ENCODE peak calls at places on chromosomes 16 and 17, in seven cellular contexts. V is putamen; Y is ELR; E is colonic mucosa; O is AG08395; F is activated CD4-positive, alpha-beta memory T cell treated with anti-CD3 and anti-CD28 coated beads, Interleukin-2, amount 10 ng/mL, durations not matched to agents 7 days and 5 days; G is type B pancreatic cell. L is an unnamed sample.

GRCh38 chr16:67917852-67918236 is 13.8 kb downstream of the CTRL start:
- DNase-seq in F (peak), O (peak), G (no peak), E (no peak), Y (peak), V (peak), L (peak)

GRCh38 chr17:49401971-49402491 is 12.7 kb downstream of the PHB1 start:
- DNase-seq in G (no peak), F (no peak), O (no peak), Y (no peak), V (peak), E (no peak), L (no peak)

GRCh38 chr16:19601083-19601976 is 45.8 kb downstream of the VPS35L start:
- DNase-seq in V (peak), O (peak), G (no peak), E (peak), F (peak), Y (peak), L (peak)

GRCh38 chr17:4073983-4074830 is 68.6 kb downstream of the ZZEF1 start:
- DNase-seq in V (no peak), E (peak), O (no peak), Y (no peak), G (no peak), F (no peak), L (no peak)

GRCh38 chr16:74455619-74456289 is 34.5 kb upstream of the CLEC18B start:
- DNase-seq in Y (peak), F (no peak), G (no peak), O (peak), V (peak), E (no peak), L (no peak)

GRCh38 chr16:6961704-6962103 is 370.9 kb upstream of the RBFOX1 start:
- DNase-seq in Y (no peak), E (no peak), V (no peak), O (no peak), G (no peak), F (no peak), L (no peak)

GRCh38 chr16:86137359-86137758 is 238.4 kb downstream of the IRF8 start:
- DNase-seq in E (no peak), F (no peak), V (no peak), G (no peak), O (no peak), Y (no peak), L (no peak)

GRCh38 chr17:49762148-49762941 is 1.6 kb downstream of the FAM117A start:
- DNase-seq in O (no peak), E (no peak), G (no peak), V (no peak), F (no peak), Y (peak), L (no peak)

GRCh38 chr17:48011405-48012150 is 26.0 kb downstream of the COPZ2 start:
- DNase-seq in F (peak), G (no peak), O (peak), V (no peak), E (no peak), Y (peak), L (peak)

GRCh38 chr17:64157669-64158180 is 27.8 kb upstream of the ERN1 start:
- DNase-seq in O (no peak), V (no peak), E (no peak), Y (no peak), F (no peak), G (no peak), L (no peak)

GRCh38 chr16:8632675-8633182 is 11.2 kb downstream of the METTL22 start:
- DNase-seq in Y (no peak), F (no peak), O (no peak), V (no peak), G (no peak), E (peak), L (no peak)

GRCh38 chr16:21638573-21638975 is 13.8 kb downstream of the IGSF6 start:
- DNase-seq in O (peak), G (no peak), E (no peak), F (no peak), V (no peak), Y (peak), L (peak)

GRCh38 chr16:28267356-28267755 is 25.0 kb upstream of the SBK1 start:
- DNase-seq in O (no peak), G (no peak), Y (no peak), F (no peak), E (no peak), V (no peak), L (no peak)

GRCh38 chr16:78524066-78524595 is 424.7 kb downstream of the WWOX start:
- DNase-seq in Y (no peak), G (no peak), V (no peak), O (no peak), E (no peak), F (no peak), L (no peak)

GRCh38 chr17:4934173-4934979 is 2.3 kb downstream of the GP1BA start:
- DNase-seq in G (no peak), Y (peak), O (peak), V (no peak), E (no peak), F (no peak), L (no peak)

GRCh38 chr17:56130030-56130429 is 23.2 kb upstream of the ANKFN1 start:
- DNase-seq in Y (no peak), F (no peak), G (no peak), O (no peak), E (no peak), V (no peak), L (no peak)

GRCh38 chr17:2689411-2690164 is 22.0 kb downstream of the CLUH start:
- DNase-seq in G (no peak), F (peak), V (no peak), E (no peak), O (no peak), Y (no peak), L (no peak)

GRCh38 chr17:33940769-33941168 is 314.3 kb upstream of the CCL2 start:
- DNase-seq in F (no peak), Y (no peak), V (no peak), G (no peak), E (no peak), O (no peak), L (no peak)

GRCh38 chr16:778447-778846 is 9.7 kb downstream of the RPUSD1 start:
- DNase-seq in F (no peak), V (no peak), O (no peak), G (no peak), E (no peak), Y (no peak), L (no peak)

GRCh38 chr17:8740486-8740885 is 4.2 kb downstream of the CCDC42 start:
- DNase-seq in E (no peak), Y (no peak), O (no peak), G (no peak), F (peak), V (no peak), L (no peak)

GRCh38 chr17:80254396-80255241 is 6.0 kb upstream of the RNF213 start:
- DNase-seq in G (no peak), F (peak), E (peak), O (peak), V (no peak), Y (peak), L (peak)

L was measured in HFFc6.